ENCODE peak calls at places on chromosomes 6 and 20, in six cellular contexts. E is tibial nerve, C is stomach, J is breast epithelium, M is AG04450, T is lung. X is an unnamed sample.

GRCh38 chr6:46098678-46099077 is 31.1 kb upstream of the ENPP4 start:
- DNase-seq in M (no peak), J (peak), C (peak), T (no peak), E (no peak), X (peak)

GRCh38 chr20:9068896-9069663 is at the start of gene PLCB4:
- DNase-seq in E (no peak), J (no peak), T (no peak), C (peak), M (no peak), X (peak)

GRCh38 chr6:10099086-10099499 is 315.8 kb downstream of the TFAP2A start:
- DNase-seq in E (no peak), J (peak), M (no peak), T (no peak), C (peak), X (no peak)

GRCh38 chr6:125995972-125996580 is 9.7 kb downstream of the TRMT11 start:
- DNase-seq in J (no peak), T (peak), E (no peak), M (no peak), C (peak), X (peak)

GRCh38 chr6:17417817-17418216 is 24.4 kb downstream of the CAP2 start:
- DNase-seq in M (peak), E (no peak), T (no peak), C (no peak), J (no peak), X (no peak)

GRCh38 chr6:154916857-154917256 is 78.3 kb upstream of the TIAM2 start:
- DNase-seq in E (no peak), T (no peak), M (no peak), J (no peak), C (no peak), X (no peak)

GRCh38 chr20:34549291-34549928 is 9.1 kb upstream of the MAP1LC3A start:
- DNase-seq in T (peak), E (no peak), C (no peak), M (no peak), J (no peak), X (no peak)

GRCh38 chr20:57417051-57417689 is 26.0 kb downstream of the RBM38 start:
- DNase-seq in J (no peak), M (no peak), T (no peak), C (no peak), E (no peak), X (no peak)

GRCh38 chr6:44530209-44530909 is 142.9 kb downstream of the CDC5L start:
- DNase-seq in E (no peak), J (no peak), T (no peak), M (no peak), C (no peak), X (no peak)

GRCh38 chr20:64136004-64136710 is 28.1 kb upstream of the MYT1 start:
- DNase-seq in M (no peak), T (no peak), C (no peak), J (no peak), E (no peak), X (no peak)

GRCh38 chr6:48151142-48151541 is 40.1 kb upstream of the PTCHD4 start:
- DNase-seq in J (no peak), M (no peak), T (no peak), E (no peak), C (no peak), X (no peak)

GRCh38 chr6:82138075-82138791 is 109.3 kb downstream of the IBTK start:
- DNase-seq in J (no peak), C (no peak), M (no peak), T (no peak), E (no peak), X (no peak)

GRCh38 chr6:104483225-104483834 is 376.4 kb downstream of the HACE1 start:
- DNase-seq in M (no peak), T (no peak), C (no peak), E (no peak), J (no peak), X (no peak)

GRCh38 chr6:11770546-11771466 is 7.8 kb downstream of the ADTRP start:
- DNase-seq in M (peak), T (peak), E (peak), C (peak), J (peak), X (no peak)

GRCh38 chr6:137862419-137863125 is 4.5 kb upstream of the TNFAIP3 start:
- DNase-seq in M (no peak), E (no peak), J (no peak), C (no peak), T (no peak), X (no peak)

GRCh38 chr20:57756213-57756612 is 46.4 kb upstream of the PMEPA1 start:
- DNase-seq in T (no peak), E (no peak), C (no peak), M (no peak), J (no peak), X (no peak)

GRCh38 chr20:53547664-53548239 is 45.9 kb downstream of the ZNF217 start:
- DNase-seq in T (peak), M (peak), E (peak), C (peak), J (peak), X (no peak)

GRCh38 chr20:10433623-10434466 is at the start of gene MKKS:
- DNase-seq in C (peak), J (peak), M (peak), E (peak), T (peak), X (peak)

GRCh38 chr6:41937472-41937871 is 4.1 kb downstream of the CCND3 start:
- DNase-seq in J (no peak), T (no peak), C (no peak), E (no peak), M (no peak), X (no peak)

GRCh38 chr6:41934278-41935189 is 7.1 kb downstream of the CCND3 start:
- DNase-seq in M (no peak), T (no peak), E (no peak), C (no peak), J (no peak), X (no peak)

GRCh38 chr6:41935685-41936072 is 5.9 kb downstream of the CCND3 start:
- DNase-seq in T (no peak), E (no peak), J (no peak), C (no peak), M (no peak), X (no peak)

GRCh38 chr6:41935190-41935569 is 6.4 kb downstream of the CCND3 start:
- DNase-seq in C (no peak), M (no peak), T (no peak), E (no peak), J (no peak), X (no peak)

GRCh38 chr6:41936073-41936837 is 5.4 kb downstream of the CCND3 start:
- DNase-seq in T (peak), E (peak), J (peak), C (peak), M (peak), X (peak)
- H3K27ac ChIP-seq in T (peak), E (peak), J (peak), C (no peak), M (peak), X (peak)

GRCh38 chr6:111711476-111711875 is 105.8 kb upstream of the TRAF3IP2 start:
- DNase-seq in J (peak), M (no peak), C (peak), E (no peak), T (no peak), X (no peak)

GRCh38 chr6:111711989-111712388 is 106.3 kb upstream of the TRAF3IP2 start:
- DNase-seq in C (no peak), J (no peak), T (no peak), M (no peak), E (no peak), X (no peak)

GRCh38 chr6:111709615-111710398 is 104.1 kb upstream of the TRAF3IP2 start:
- DNase-seq in E (peak), J (peak), C (peak), T (peak), M (no peak), X (no peak)

GRCh38 chr6:111710439-111710838 is 104.8 kb upstream of the TRAF3IP2 start:
- DNase-seq in T (no peak), C (no peak), M (no peak), E (no peak), J (no peak), X (no peak)

DNA sequence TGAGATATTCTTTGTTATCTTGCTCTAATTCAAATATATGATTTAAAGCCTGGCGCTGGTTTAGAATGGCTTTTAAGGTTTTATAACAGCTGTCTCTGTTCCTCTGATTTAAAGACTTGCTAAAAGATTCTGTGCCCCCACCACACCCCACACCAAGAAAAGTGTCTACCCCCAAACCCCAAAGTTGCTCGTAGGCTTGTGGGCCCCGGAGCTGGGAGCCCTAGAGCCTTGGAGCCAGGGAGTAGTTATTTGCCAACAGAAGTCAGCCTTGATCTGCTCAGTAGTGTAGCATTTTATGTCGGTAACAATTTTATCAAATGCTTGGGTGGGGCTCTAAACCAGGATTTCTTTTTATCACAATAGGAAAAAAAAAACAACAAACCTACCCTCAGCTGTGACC is 105.2 kb upstream of the TRAF3IP2 start:
- DNase-seq in C (no peak), J (no peak), M (no peak), T (no peak), E (no peak), X (no peak)
- H3K27ac ChIP-seq in C (peak), J (peak), M (no peak), T (no peak), E (peak), X (peak)

GRCh38 chr6:139762587-139763031 is 388.2 kb upstream of the CITED2 start:
- DNase-seq in C (no peak), T (no peak), M (no peak), J (no peak), E (no peak), X (no peak)

GRCh38 chr6:139766796-139767195 is 392.3 kb upstream of the CITED2 start:
- DNase-seq in C (no peak), J (no peak), T (no peak), M (no peak), E (no peak), X (no peak)

GRCh38 chr6:139763468-139764214 is 389.2 kb upstream of the CITED2 start:
- DNase-seq in E (no peak), M (no peak), T (no peak), C (no peak), J (no peak), X (no peak)

GRCh38 chr6:139765825-139766285 is 391.4 kb upstream of the CITED2 start:
- DNase-seq in T (no peak), C (no peak), J (no peak), E (no peak), M (no peak), X (no peak)

DNA sequence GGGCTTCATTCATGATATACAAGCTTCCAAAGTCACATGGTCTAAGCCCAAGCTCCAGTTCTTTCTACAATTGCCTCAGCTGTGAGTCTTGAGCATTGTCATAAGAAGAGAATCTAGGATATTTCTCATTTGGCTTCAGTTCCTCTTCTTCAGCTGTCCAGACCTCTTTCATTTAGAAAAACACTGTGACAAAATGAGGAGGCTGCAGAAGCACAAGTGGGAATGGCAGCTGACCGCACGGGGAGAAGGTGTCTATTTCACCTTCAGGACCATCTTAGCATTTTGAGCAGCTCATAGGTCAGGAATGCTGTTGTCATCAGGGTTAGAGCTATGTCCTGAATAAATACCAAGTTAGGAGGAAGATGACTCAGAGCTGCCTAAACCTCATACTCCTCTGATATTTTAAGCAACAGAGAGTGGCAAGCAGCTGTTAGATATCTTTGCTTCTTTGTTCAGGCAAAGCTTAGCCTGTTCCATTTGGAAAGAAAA is 390.1 kb upstream of the CITED2 start:
- DNase-seq in E (peak), C (no peak), M (peak), J (peak), T (no peak), X (no peak)
- H3K27ac ChIP-seq in E (peak), C (no peak), M (peak), J (peak), T (peak), X (peak)

GRCh38 chr6:111591370-111591900 is 14.2 kb downstream of the TRAF3IP2 start:
- DNase-seq in C (peak), E (peak), J (peak), T (peak), M (peak), X (no peak)

GRCh38 chr6:111590209-111590955 is 15.3 kb downstream of the TRAF3IP2 start:
- DNase-seq in J (no peak), M (no peak), E (no peak), C (no peak), T (no peak), X (no peak)

GRCh38 chr6:111592726-111593515 is 12.8 kb downstream of the TRAF3IP2 start:
- DNase-seq in E (no peak), M (no peak), C (no peak), J (no peak), T (no peak), X (no peak)

GRCh38 chr6:111593516-111593824 is 12.2 kb downstream of the TRAF3IP2 start:
- DNase-seq in T (no peak), J (no peak), E (no peak), C (no peak), M (no peak), X (no peak)

DNA sequence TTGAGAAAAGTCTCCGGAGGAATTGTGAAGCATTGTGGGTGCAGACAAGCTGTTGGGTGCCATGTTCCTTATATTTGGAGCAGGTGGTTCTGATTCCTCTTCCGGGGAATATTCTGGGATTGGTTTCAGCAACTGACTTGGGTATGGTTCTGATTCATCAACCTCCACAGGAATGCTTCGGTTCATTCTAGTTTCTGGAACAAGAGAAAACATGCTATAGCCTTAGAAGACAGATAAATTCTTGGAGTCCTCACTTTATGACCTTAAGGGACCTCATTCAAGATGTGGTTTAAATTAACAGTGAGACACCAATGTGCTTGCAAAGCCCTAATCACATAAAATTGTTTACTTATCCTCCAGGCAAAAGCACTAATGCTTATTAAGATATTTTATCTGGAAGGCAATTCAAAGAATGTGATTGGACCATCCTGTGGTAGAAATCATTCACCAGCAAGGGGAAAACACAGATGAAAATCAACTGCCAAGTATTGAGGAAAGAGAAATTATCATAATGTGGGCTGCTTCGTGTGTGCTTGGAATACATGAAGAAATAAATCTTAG is 13.7 kb downstream of the TRAF3IP2 start:
- DNase-seq in T (no peak), E (no peak), J (no peak), C (no peak), M (no peak), X (no peak)
- H3K27ac ChIP-seq in T (peak), E (peak), J (peak), C (peak), M (peak), X (no peak)

GRCh38 chr20:50501970-50502745 is 8.0 kb upstream of the PTPN1 start:
- DNase-seq in E (no peak), J (no peak), T (no peak), C (no peak), M (no peak), X (no peak)
- H3K27ac ChIP-seq in E (peak), J (peak), T (no peak), C (no peak), M (peak), X (no peak)

GRCh38 chr6:144331610-144332009 is 46.5 kb downstream of the UTRN start:
- DNase-seq in E (no peak), T (no peak), M (peak), C (no peak), J (no peak), X (no peak)
- H3K27ac ChIP-seq in E (peak), T (peak), M (no peak), C (no peak), J (peak), X (no peak)

GRCh38 chr6:143741480-143741879 is 63.7 kb downstream of the PHACTR2 start:
- DNase-seq in C (no peak), J (no peak), E (no peak), M (no peak), T (no peak), X (no peak)

GRCh38 chr6:143742070-143742954 is 64.5 kb downstream of the PHACTR2 start:
- DNase-seq in E (no peak), C (no peak), M (no peak), J (no peak), T (no peak), X (no peak)

GRCh38 chr6:143743256-143744166 is 65.7 kb downstream of the PHACTR2 start:
- DNase-seq in M (peak), E (no peak), T (no peak), J (no peak), C (no peak), X (no peak)

GRCh38 chr6:143744593-143745151 is 66.9 kb downstream of the PHACTR2 start:
- DNase-seq in C (peak), T (no peak), M (no peak), J (no peak), E (no peak), X (no peak)

DNA sequence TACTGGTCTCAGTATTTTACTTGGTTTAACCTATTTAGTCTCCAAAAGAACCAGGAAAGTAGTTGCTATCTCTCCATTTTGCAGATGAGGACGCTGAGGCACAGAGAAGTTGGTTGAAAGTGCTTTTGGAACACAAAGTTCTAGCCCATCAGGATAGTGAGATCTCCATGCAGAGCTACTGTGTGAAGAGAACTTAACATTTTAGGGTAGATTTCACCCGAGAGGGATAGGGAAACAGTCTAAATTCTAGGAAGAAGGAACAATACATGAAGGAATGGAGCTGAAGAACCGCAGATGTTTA is 65.1 kb downstream of the PHACTR2 start:
- DNase-seq in E (no peak), C (no peak), T (no peak), J (no peak), M (no peak), X (no peak)
- H3K27ac ChIP-seq in E (peak), C (no peak), T (no peak), J (no peak), M (no peak), X (no peak)